ENCODE peak calls at places on chromosomes 7 and 10, in six cellular contexts. R, G, H, Y, U and K are unnamed samples.

GRCh38 chr10:10870523-10871241 is 147.0 kb upstream of the CELF2 start:
- DNase-seq in R (no peak), G (no peak), H (no peak), Y (no peak), U (no peak), K (no peak)

GRCh38 chr7:116500071-116500853 is 724 bp downstream of the CAV2 start:
- DNase-seq in R (peak; percentile 32), G (peak; percentile 83), H (peak; percentile 26), Y (peak; percentile 26), U (peak; percentile 37), K (no peak)

GRCh38 chr10:810351-810846 is 120.9 kb upstream of the DIP2C start:
- DNase-seq in R (peak; percentile 83), G (peak; percentile 83), H (peak; percentile 8), Y (peak; percentile 88), U (no peak), K (no peak)

GRCh38 chr10:72310241-72310633 is 36.5 kb downstream of the DDIT4 start:
- DNase-seq in R (peak; percentile 76), G (peak; percentile 76), H (no peak), Y (no peak), U (no peak), K (no peak)

GRCh38 chr10:89279449-89279869 is 22.4 kb upstream of the IFIT2 start:
- DNase-seq in R (no peak), G (no peak), H (no peak), Y (no peak), U (no peak), K (no peak)

GRCh38 chr7:52211930-52212329 is 823.5 kb upstream of the POM121L12 start:
- DNase-seq in R (no peak), G (peak; percentile 51), H (peak; percentile 3), Y (no peak), U (no peak), K (no peak)

GRCh38 chr10:94005050-94005449 is 11.3 kb downstream of the PLCE1 start:
- DNase-seq in R (no peak), G (no peak), H (peak; percentile 79), Y (no peak), U (no peak), K (no peak)

GRCh38 chr7:75966209-75966961 is 28.0 kb downstream of the TMEM120A start:
- DNase-seq in R (no peak), G (no peak), H (no peak), Y (no peak), U (no peak), K (no peak)

GRCh38 chr7:44534087-44534486 is 7.0 kb downstream of the NPC1L1 start:
- DNase-seq in R (no peak), G (no peak), H (no peak), Y (no peak), U (no peak), K (no peak)

GRCh38 chr7:28941633-28942032 is 16.5 kb downstream of the TRIL start:
- DNase-seq in R (no peak), G (no peak), H (no peak), Y (no peak), U (no peak), K (no peak)

GRCh38 chr10:67110286-67110685 is 184.4 kb downstream of the LRRTM3 start:
- DNase-seq in R (no peak), G (no peak), H (no peak), Y (no peak), U (no peak), K (no peak)

GRCh38 chr10:95408931-95409873 is 118.4 kb upstream of the PDLIM1 start:
- DNase-seq in R (peak; percentile 47), G (no peak), H (no peak), Y (no peak), U (no peak), K (no peak)

GRCh38 chr7:142815099-142815498 is 39.8 kb upstream of the EPHB6 start:
- DNase-seq in R (no peak), G (peak; percentile 25), H (no peak), Y (no peak), U (no peak), K (no peak)

GRCh38 chr10:5534880-5535856 is 10.4 kb downstream of the CALML3 start:
- DNase-seq in R (no peak), G (peak; percentile 12), H (no peak), Y (no peak), U (no peak), K (no peak)

GRCh38 chr10:93600446-93600860 is 582 bp downstream of the RBP4 start:
- DNase-seq in R (peak; percentile 51), G (peak; percentile 60), H (no peak), Y (no peak), U (no peak), K (no peak)

GRCh38 chr7:98360221-98361124 is 40.4 kb downstream of the BAIAP2L1 start:
- DNase-seq in R (peak; percentile 38), G (peak; percentile 88), H (peak; percentile 98), Y (peak; percentile 49), U (no peak), K (no peak)

GRCh38 chr7:98357751-98358161 is 43.1 kb downstream of the BAIAP2L1 start:
- DNase-seq in R (no peak), G (no peak), H (peak; percentile 59), Y (no peak), U (no peak), K (no peak)

GRCh38 chr7:98358706-98359105 is 42.2 kb downstream of the BAIAP2L1 start:
- DNase-seq in R (no peak), G (no peak), H (no peak), Y (no peak), U (no peak), K (no peak)

GRCh38 chr7:98362517-98362916 is 38.4 kb downstream of the BAIAP2L1 start:
- DNase-seq in R (peak; percentile 60), G (peak; percentile 83), H (no peak), Y (no peak), U (no peak), K (no peak)

DNA sequence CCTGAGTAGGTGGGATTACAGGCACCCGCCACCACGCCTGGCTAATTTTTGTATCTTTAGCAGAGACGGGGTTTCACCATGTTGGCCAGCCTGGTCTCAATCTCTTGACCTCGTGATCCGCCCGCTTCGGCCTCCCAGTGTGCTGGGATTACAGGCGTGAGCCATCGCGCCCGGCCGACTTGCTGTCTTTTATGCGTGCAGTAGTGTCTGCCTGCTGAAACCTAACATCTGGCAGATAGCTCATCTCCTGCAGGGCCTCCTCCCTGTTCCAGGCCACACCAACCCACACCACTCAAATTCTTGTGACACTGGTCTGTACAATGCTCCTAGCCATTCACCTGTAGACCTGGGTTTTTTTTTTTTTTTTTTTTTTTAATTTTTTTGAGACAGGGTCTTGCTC is 41.5 kb downstream of the BAIAP2L1 start:
- DNase-seq in R (no peak), G (no peak), H (no peak), Y (no peak), U (no peak), K (no peak)
- H3K27me3 ChIP-seq in R (no peaks in the 10 kb centered on the region), G (no peaks in the 10 kb centered on the region), H (no peaks in the 10 kb centered on the region), Y (no peaks in the 10 kb centered on the region), U (no peaks in the 10 kb centered on the region), K (no peaks in the 10 kb centered on the region)

GRCh38 chr10:86301971-86302370 is 64.6 kb downstream of the GRID1 start:
- DNase-seq in R (no peak), G (peak; percentile 31), H (no peak), Y (no peak), U (no peak), K (no peak)
- H3K27me3 ChIP-seq in R (no peaks in the 10 kb centered on the region), G (no peaks in the 10 kb centered on the region), H (no peaks in the 10 kb centered on the region), Y (no peaks in the 10 kb centered on the region), U (no peaks in the 10 kb centered on the region), K (no peaks in the 10 kb centered on the region)

GRCh38 chr7:27156901-27157716 is 634 bp upstream of the HOXA7 start:
- DNase-seq in R (peak; percentile 48), G (peak; percentile 31), H (no peak), Y (no peak), U (no peak), K (peak; percentile 9)

GRCh38 chr7:27159278-27160146 is 3.0 kb upstream of the HOXA7 start:
- DNase-seq in R (peak; percentile 60), G (peak; percentile 42), H (no peak), Y (no peak), U (no peak), K (no peak)

GRCh38 chr7:27160147-27160545 is 3.7 kb upstream of the HOXA7 start:
- DNase-seq in R (no peak), G (peak; percentile 46), H (no peak), Y (no peak), U (no peak), K (no peak)

GRCh38 chr7:27157717-27158431 is 1.4 kb upstream of the HOXA7 start:
- DNase-seq in R (peak; percentile 60), G (peak; percentile 44), H (no peak), Y (no peak), U (no peak), K (no peak)

DNA sequence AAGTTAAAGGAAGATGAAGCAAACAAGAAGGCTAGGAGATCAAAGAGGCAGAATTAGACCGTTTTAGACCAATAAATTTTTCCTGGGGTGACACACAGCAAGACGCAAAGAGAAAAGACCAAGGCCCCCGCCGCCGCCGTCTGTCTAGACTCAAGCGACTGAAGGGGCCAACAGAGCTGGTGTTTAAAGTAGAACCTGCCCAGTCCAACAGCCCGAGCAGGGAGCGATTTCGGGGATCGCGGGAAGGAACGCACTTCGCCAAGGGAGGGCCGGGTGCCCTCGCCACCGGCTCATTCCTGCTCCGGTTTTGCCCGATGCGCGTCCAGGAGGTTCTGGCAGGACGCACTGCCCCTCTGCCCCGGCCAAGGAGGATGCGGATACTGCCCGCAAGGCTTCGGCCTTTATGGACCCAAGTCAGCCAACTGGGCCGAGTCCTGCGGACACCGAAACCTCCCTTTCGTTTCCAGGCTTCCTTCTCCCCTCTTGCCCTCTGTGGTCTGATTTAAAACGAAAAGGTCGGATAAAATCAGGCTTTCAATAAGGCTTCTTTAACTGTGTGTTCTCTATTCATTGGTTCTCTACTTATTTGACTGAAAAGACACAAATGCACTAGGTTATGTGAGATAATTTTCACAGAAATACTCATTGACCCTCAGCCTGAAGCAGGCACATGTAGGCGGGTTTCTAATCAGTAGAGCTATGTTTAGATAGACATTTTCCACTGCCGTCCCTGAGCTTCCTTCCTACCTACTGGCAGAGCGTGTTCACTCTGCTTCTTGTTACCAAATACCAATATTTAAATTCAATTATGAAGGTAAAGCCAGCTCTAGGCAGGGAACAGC is 2.2 kb upstream of the HOXA7 start:
- DNase-seq in R (peak; percentile 67), G (peak; percentile 44), H (no peak), Y (no peak), U (no peak), K (no peak)
- H3K27me3 ChIP-seq in R (peaks cover 100% of the 10 kb centered on the region), G (peaks cover 100% of the 10 kb centered on the region), H (peaks cover 70% of the 10 kb centered on the region), Y (peaks cover 100% of the 10 kb centered on the region), U (peaks cover 41% of the 10 kb centered on the region), K (peaks cover 53% of the 10 kb centered on the region)

GRCh38 chr10:131689016-131689415 is 211.8 kb upstream of the PPP2R2D start:
- DNase-seq in R (peak; percentile 77), G (peak; percentile 87), H (no peak), Y (peak; percentile 14), U (no peak), K (no peak)

GRCh38 chr10:131689486-131689885 is 211.3 kb upstream of the PPP2R2D start:
- DNase-seq in R (no peak), G (no peak), H (no peak), Y (no peak), U (no peak), K (no peak)

GRCh38 chr10:131689954-131690669 is 210.7 kb upstream of the PPP2R2D start:
- DNase-seq in R (no peak), G (no peak), H (no peak), Y (no peak), U (no peak), K (no peak)

GRCh38 chr10:131686781-131687419 is 213.9 kb upstream of the PPP2R2D start:
- DNase-seq in R (peak; percentile 75), G (peak; percentile 87), H (no peak), Y (no peak), U (no peak), K (no peak)

DNA sequence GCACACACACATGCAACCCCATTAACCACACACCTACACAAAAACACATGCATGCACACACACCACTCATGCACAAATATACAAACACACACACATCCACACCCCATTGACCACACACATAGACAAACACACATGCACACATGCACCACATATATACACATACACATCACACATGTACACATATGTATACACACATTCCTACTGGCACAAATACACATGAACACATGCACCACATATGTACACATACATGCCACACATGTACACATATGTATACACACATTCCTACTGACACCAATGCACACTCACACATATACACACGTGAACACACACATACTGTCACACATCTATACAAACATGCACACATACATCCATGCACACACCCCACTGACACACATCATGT is 212.5 kb upstream of the PPP2R2D start:
- DNase-seq in R (no peak), G (no peak), H (no peak), Y (no peak), U (no peak), K (no peak)
- H3K27me3 ChIP-seq in R (no peaks in the 10 kb centered on the region), G (no peaks in the 10 kb centered on the region), H (peaks cover 2% of the 10 kb centered on the region), Y (peaks cover 5% of the 10 kb centered on the region), U (no peaks in the 10 kb centered on the region), K (no peaks in the 10 kb centered on the region)